ENCODE peak calls at places on chromosomes 2 and 18, in four cellular contexts. J is GM23248, Z is tibial nerve, U is body of pancreas. W is an unnamed sample.

GRCh38 chr18:55838841-55839240 is 250.8 kb upstream of the TCF4 start:
- DNase-seq in J (peak; percentile 82), Z (no peak), U (no peak), W (no peak)

GRCh38 chr18:34734048-34734447 is 23.9 kb downstream of the DTNA start:
- DNase-seq in J (no peak), Z (no peak), U (no peak), W (no peak)

GRCh38 chr2:233023007-233023760 is 9.3 kb upstream of the NEU2 start:
- DNase-seq in J (no peak), Z (no peak), U (no peak), W (no peak)

GRCh38 chr2:28663359-28663758 is 88.3 kb upstream of the PPP1CB start:
- DNase-seq in J (peak; percentile 78), Z (no peak), U (no peak), W (no peak)

GRCh38 chr2:181915096-181915495 is 23.6 kb downstream of the ITPRID2 start:
- DNase-seq in J (no peak), Z (no peak), U (no peak), W (no peak)

GRCh38 chr2:120398051-120398960 is 52.4 kb downstream of the INHBB start:
- DNase-seq in J (peak; percentile 68), Z (no peak), U (no peak), W (peak; percentile 16)

GRCh38 chr18:48785686-48786470 is 164.9 kb downstream of the SMAD7 start:
- DNase-seq in J (no peak), Z (no peak), U (no peak), W (no peak)

GRCh38 chr2:35410431-35411061 is 945.0 kb upstream of the CRIM1 start:
- DNase-seq in J (peak; percentile 63), Z (peak; percentile 11), U (peak; percentile 53), W (peak; percentile 45)

GRCh38 chr2:127810156-127810636 is 775 bp downstream of the WDR33 start:
- DNase-seq in J (peak; percentile 64), Z (no peak), U (no peak), W (no peak)

GRCh38 chr2:234683950-234684349 is 187.1 kb upstream of the ARL4C start:
- DNase-seq in J (no peak), Z (no peak), U (no peak), W (no peak)

GRCh38 chr2:159961005-159961404 is 101.4 kb downstream of the PLA2R1 start:
- DNase-seq in J (peak; percentile 48), Z (no peak), U (no peak), W (no peak)

GRCh38 chr2:219197388-219197787 is 9.2 kb upstream of the ZFAND2B start:
- DNase-seq in J (no peak), Z (no peak), U (no peak), W (no peak)

GRCh38 chr2:162712598-162712997 is 126.0 kb downstream of the KCNH7 start:
- DNase-seq in J (no peak), Z (no peak), U (no peak), W (no peak)

GRCh38 chr2:177338177-177338721 is 54.3 kb upstream of the AGPS start:
- DNase-seq in J (peak; percentile 73), Z (no peak), U (no peak), W (no peak)

GRCh38 chr18:2406544-2406943 is 164.8 kb downstream of the METTL4 start:
- DNase-seq in J (peak; percentile 33), Z (no peak), U (no peak), W (no peak)

GRCh38 chr18:63969965-63970802 is at the start of gene SERPINB8:
- DNase-seq in J (peak; percentile 98), Z (peak; percentile 86), U (peak; percentile 93), W (peak; percentile 94)

GRCh38 chr2:85238607-85239006 is 89.2 kb downstream of the TGOLN2 start:
- DNase-seq in J (no peak), Z (no peak), U (no peak), W (no peak)

GRCh38 chr2:186523781-186524180 is 37.7 kb downstream of the ZC3H15 start:
- DNase-seq in J (peak; percentile 43), Z (no peak), U (no peak), W (no peak)

GRCh38 chr2:60213865-60214657 is 339.4 kb downstream of the BCL11A start:
- DNase-seq in J (peak; percentile 64), Z (peak; percentile 27), U (peak; percentile 85), W (peak; percentile 78)
- H3K4me1 ChIP-seq in J (peaks cover 10% of the 10 kb centered on the region), Z (peaks cover 9% of the 10 kb centered on the region), U (peaks cover 51% of the 10 kb centered on the region), W (peaks cover 12% of the 10 kb centered on the region)

DNA sequence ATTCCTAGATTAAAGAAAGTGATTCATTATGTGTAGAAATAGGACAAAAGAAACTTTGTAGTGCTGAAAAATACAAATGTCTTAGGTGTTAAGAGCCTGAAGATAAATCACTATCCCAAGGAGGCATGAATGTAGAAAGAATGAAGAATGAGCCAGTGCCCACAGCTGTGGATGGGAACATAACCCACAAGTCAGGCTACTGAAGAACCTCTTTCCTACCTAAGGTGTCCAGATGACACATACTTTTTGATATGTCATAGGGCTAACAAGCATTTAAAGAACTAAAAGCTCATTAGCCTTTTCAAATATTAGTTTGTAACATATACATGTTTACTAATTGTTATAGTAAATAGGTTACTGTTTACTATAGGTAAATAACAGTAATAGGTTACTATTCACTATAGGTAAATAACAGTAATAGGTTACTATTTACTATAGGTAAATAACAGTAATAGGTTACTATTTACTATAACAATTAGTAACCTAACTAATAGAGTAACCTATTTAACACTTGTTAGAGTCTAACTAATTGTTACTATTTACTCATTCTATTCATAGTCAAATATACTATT is 275.0 kb upstream of the KYNU start:
- DNase-seq in J (no peak), Z (no peak), U (no peak), W (no peak)
- H3K4me1 ChIP-seq in J (no peaks in the 10 kb centered on the region), Z (no peaks in the 10 kb centered on the region), U (no peaks in the 10 kb centered on the region), W (no peaks in the 10 kb centered on the region)

DNA sequence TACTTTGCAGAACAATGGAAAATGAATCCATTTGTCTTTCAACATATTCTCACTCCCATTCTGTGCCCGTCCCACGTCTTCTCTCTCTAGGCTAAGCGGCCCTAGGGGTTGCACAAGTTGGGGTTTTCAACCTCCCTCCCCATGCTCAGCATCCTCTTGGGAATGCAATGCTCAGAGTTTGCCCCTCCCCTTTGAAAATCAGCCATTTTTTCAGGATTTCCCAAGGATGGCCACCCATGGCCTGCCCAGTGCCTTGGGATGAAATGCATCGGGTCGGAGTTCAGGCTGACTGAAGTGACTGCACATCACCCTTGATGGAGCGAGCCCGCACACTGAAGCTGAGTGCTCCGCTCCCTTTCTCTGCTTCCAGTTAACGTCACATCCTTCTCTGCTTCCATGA is 87.9 kb downstream of the TNS1 start:
- DNase-seq in J (no peak), Z (no peak), U (no peak), W (no peak)
- H3K4me1 ChIP-seq in J (peaks cover 35% of the 10 kb centered on the region), Z (peaks cover 100% of the 10 kb centered on the region), U (peaks cover 88% of the 10 kb centered on the region), W (peaks cover 79% of the 10 kb centered on the region)

DNA sequence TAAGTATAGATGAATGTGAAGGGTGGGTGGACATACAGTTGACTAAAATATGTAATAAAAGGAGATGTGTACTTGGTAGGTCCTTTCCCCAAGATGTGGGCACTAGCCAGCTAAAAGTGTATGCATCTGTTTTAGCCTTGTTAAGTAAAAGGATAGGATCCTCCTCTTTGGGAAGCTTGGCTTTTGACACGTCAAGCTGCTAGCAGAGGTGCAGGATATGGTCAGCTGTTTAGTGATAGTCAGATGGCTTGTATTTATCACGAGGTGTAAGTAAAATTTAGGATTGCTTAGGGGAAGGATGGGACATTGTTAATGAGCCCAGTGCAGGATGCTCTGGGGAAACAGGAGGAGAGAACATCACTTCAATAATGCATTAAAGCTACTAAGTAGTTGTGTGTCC is 1.5 kb downstream of the MFSD6 start:
- DNase-seq in J (no peak), Z (no peak), U (no peak), W (no peak)
- H3K4me1 ChIP-seq in J (no peaks in the 10 kb centered on the region), Z (peaks cover 47% of the 10 kb centered on the region), U (peaks cover 43% of the 10 kb centered on the region), W (peaks cover 63% of the 10 kb centered on the region)

GRCh38 chr2:134134827-134135226 is 119.0 kb upstream of the MGAT5 start:
- DNase-seq in J (no peak), Z (no peak), U (no peak), W (no peak)
- H3K4me1 ChIP-seq in J (peaks cover 20% of the 10 kb centered on the region), Z (peaks cover 40% of the 10 kb centered on the region), U (peaks cover 58% of the 10 kb centered on the region), W (peaks cover 78% of the 10 kb centered on the region)